ENCODE peak calls at places on chromosomes 13 and 19, in eight cellular contexts. L is lower lobe of right lung, Y is A549, S is GM12878, H is brain microvascular endothelial cell, F is psoas muscle, T is Peyer's patch, I is PC-3. P is an unnamed sample.
A peak's percentile ranks its signal among the peaks of the same experiment; 100 is the strongest.

GRCh38 chr19:50893047-50893737 is 18.0 kb downstream of the KLK4 start:
- DNase-seq in Y (peak; percentile 62), F (no peak), S (no peak), T (no peak), L (no peak), H (no peak), I (no peak), P (no peak)

GRCh38 chr13:51525567-51526165 is 58.6 kb upstream of the WDFY2 start:
- DNase-seq in L (no peak), H (peak; percentile 32), T (no peak), I (peak; percentile 23), F (no peak), S (no peak), Y (peak; percentile 32), P (no peak)

GRCh38 chr19:15330801-15331418 is 1.4 kb downstream of the BRD4 start:
- DNase-seq in H (peak; percentile 69), T (peak; percentile 51), S (no peak), Y (peak; percentile 41), I (peak; percentile 70), L (no peak), F (no peak), P (peak; percentile 87)

GRCh38 chr13:32527151-32527550 is 11.4 kb downstream of the N4BP2L2 start:
- DNase-seq in L (no peak), T (no peak), S (no peak), Y (no peak), I (no peak), H (no peak), F (no peak), P (no peak)

GRCh38 chr19:7247160-7247559 is 47.1 kb downstream of the INSR start:
- DNase-seq in F (no peak), Y (no peak), L (no peak), H (no peak), T (no peak), S (no peak), I (no peak), P (no peak)

GRCh38 chr13:60061737-60062136 is 102.0 kb downstream of the DIAPH3 start:
- DNase-seq in T (no peak), S (no peak), L (no peak), I (no peak), H (no peak), F (no peak), Y (no peak), P (no peak)

GRCh38 chr19:40282920-40283319 is 2.2 kb downstream of the AKT2 start:
- DNase-seq in S (no peak), Y (no peak), T (no peak), F (no peak), I (no peak), H (no peak), L (no peak), P (no peak)

GRCh38 chr13:59877933-59878332 is 285.8 kb downstream of the DIAPH3 start:
- DNase-seq in I (peak; percentile 58), L (no peak), F (no peak), S (no peak), T (no peak), H (no peak), Y (no peak), P (no peak)

GRCh38 chr19:39465956-39466747 is 14.5 kb upstream of the TIMM50 start:
- DNase-seq in T (no peak), L (no peak), F (no peak), H (no peak), S (no peak), I (no peak), Y (no peak), P (no peak)

GRCh38 chr13:86426437-86426836 is 627.2 kb upstream of the SLITRK6 start:
- DNase-seq in L (no peak), I (no peak), Y (no peak), S (no peak), F (no peak), H (no peak), T (no peak), P (no peak)

GRCh38 chr13:98033277-98034247 is 80.1 kb downstream of the IPO5 start:
- DNase-seq in H (peak; percentile 71), L (no peak), F (no peak), T (no peak), S (no peak), Y (peak; percentile 51), I (peak; percentile 43), P (peak; percentile 18)

GRCh38 chr13:28540612-28541011 is 45.7 kb upstream of the FLT1 start:
- DNase-seq in F (no peak), S (no peak), Y (no peak), T (no peak), L (no peak), H (peak; percentile 6), I (peak; percentile 8), P (no peak)

GRCh38 chr13:46633416-46633815 is 80.4 kb downstream of the LRCH1 start:
- DNase-seq in S (no peak), T (no peak), F (no peak), I (peak; percentile 11), L (no peak), H (peak; percentile 66), Y (peak; percentile 47), P (peak; percentile 30)

GRCh38 chr19:28549680-28550277 is 663.2 kb downstream of the UQCRFS1 start:
- DNase-seq in T (no peak), F (no peak), L (no peak), Y (no peak), I (no peak), H (no peak), S (no peak), P (no peak)

GRCh38 chr19:14979136-14979497 is 547 bp downstream of the SLC1A6 start:
- DNase-seq in F (no peak), L (no peak), H (no peak), S (no peak), I (no peak), Y (no peak), T (no peak), P (no peak)

GRCh38 chr13:21319869-21320641 is 139.0 kb downstream of the ZDHHC20 start:
- DNase-seq in H (no peak), S (no peak), T (no peak), Y (no peak), F (no peak), I (no peak), L (no peak), P (no peak)

GRCh38 chr19:39224910-39225309 is 19.9 kb downstream of the IFNL3 start:
- DNase-seq in Y (peak; percentile 49), I (no peak), S (no peak), F (no peak), H (no peak), T (no peak), L (no peak), P (no peak)

GRCh38 chr13:42821437-42821836 is 40.1 kb downstream of the FAM216B start:
- DNase-seq in I (peak; percentile 64), H (peak; percentile 80), F (no peak), S (no peak), Y (no peak), L (no peak), T (no peak), P (no peak)

DNA sequence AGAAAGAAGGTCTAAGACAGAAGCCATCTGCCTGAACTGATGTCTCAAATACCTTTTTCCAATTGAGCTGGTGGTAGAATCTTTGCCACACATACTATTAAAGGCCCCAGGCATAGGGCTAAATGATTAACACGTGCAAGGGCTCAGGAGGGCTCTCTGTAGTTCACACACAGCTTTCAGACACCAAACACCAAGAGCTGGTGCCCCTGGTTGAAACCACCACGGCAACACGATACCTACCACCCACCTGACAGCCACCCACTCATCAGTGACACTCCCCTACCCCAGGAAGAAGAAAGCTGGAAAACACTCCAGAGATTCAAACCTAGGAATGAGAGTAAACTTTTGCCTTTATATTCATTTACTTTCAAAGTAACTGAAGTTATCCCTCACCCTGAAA is 26.8 kb downstream of the IRS2 start:
- DNase-seq in Y (no peak), H (no peak), S (no peak), T (no peak), L (no peak), I (no peak), F (no peak), P (no peak)
- H3K27ac ChIP-seq in Y (no peak overlapping the region), H (no peak overlapping the region), S (no peak overlapping the region), T (no peak overlapping the region), L (no peak overlapping the region), I (no peak overlapping the region), F (peak overlapping the region; percentile 11), P (peak overlapping the region; percentile 30)

DNA sequence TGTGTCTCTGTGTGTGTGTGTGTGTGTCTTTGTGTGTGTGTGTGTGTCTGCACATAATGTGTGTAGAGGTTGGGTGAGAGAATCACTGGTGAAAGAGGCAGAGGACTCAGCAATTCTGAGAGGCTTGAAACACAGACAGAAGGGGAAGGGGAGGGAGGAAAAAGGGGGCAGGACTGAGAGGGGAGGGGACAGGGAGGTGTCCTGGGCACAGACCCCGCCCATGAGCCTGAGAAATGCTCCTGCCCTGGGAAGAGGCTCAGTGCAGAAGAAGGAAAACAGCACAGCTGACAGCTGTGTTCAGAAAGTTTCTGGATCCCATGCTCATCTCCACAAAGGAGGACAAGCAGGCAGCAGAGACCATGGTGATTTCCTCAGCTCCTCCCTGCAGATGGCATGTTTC is 59.1 kb upstream of the CEACAM8 start:
- DNase-seq in L (no peak), I (no peak), T (no peak), F (no peak), S (no peak), H (no peak), Y (no peak), P (no peak)
- TF ChIP-seq CTCF in L (no peak), I (no peak), T (no peak), F (no peak), S (no peak), H (no peak), Y (no peak), P (no peak)

GRCh38 chr13:114318624-114319023 is 4.3 kb downstream of the CHAMP1 start:
- DNase-seq in L (no peak), T (no peak), H (no peak), I (no peak), F (no peak), S (no peak), Y (no peak), P (no peak)

GRCh38 chr13:114323349-114323748 is 9.0 kb downstream of the CHAMP1 start:
- DNase-seq in I (no peak), Y (no peak), S (no peak), T (no peak), F (no peak), L (no peak), H (no peak), P (no peak)

GRCh38 chr13:114321256-114321655 is 7.0 kb downstream of the CHAMP1 start:
- DNase-seq in Y (no peak), L (no peak), F (no peak), I (no peak), S (no peak), T (no peak), H (no peak), P (no peak)

GRCh38 chr13:114320065-114320464 is 5.8 kb downstream of the CHAMP1 start:
- DNase-seq in S (no peak), H (no peak), Y (no peak), T (no peak), I (no peak), L (no peak), F (no peak), P (no peak)

GRCh38 chr13:114319441-114319871 is 5.2 kb downstream of the CHAMP1 start:
- DNase-seq in Y (no peak), L (no peak), T (no peak), S (no peak), F (no peak), H (peak; percentile 53), I (peak; percentile 66), P (no peak)
- H3K27ac ChIP-seq in Y (no peak overlapping the region), L (no peak overlapping the region), T (no peak overlapping the region), S (no peak overlapping the region), F (no peak overlapping the region), H (peak overlapping the region; percentile 54), I (no peak overlapping the region), P (no peak overlapping the region)

GRCh38 chr19:55549500-55550320 is 4.4 kb upstream of the SBK3 start:
- DNase-seq in F (peak; percentile 91), L (no peak), H (peak; percentile 71), T (no peak), Y (peak; percentile 88), S (no peak), I (peak; percentile 81), P (peak; percentile 76)
- TF ChIP-seq CTCF in F (peak; percentile 7), L (no peak), H (peak; percentile 36), T (no peak), Y (no peak), S (no peak), I (no peak), P (no peak)

P was measured in RWPE1.